ENCODE peak calls at places on chromosomes 2 and 18, in four cellular contexts. F is ureter; V is activated CD8-positive, alpha-beta memory T cell treated with anti-CD3 and anti-CD28 coated beads, Interleukin-2, amount 10 ng/mL, durations not matched to agents 7 days and 5 days; X is aorta. K is an unnamed sample.

GRCh38 chr18:55557211-55557610 is 30.8 kb downstream of the TCF4 start:
- DNase-seq in F (no peak), X (no peak), V (no peak), K (no peak)

GRCh38 chr2:143471550-143471949 is 342.3 kb downstream of the ARHGAP15 start:
- DNase-seq in X (no peak), V (no peak), F (no peak), K (no peak)

GRCh38 chr2:40101076-40101688 is 322.1 kb upstream of the THUMPD2 start:
- DNase-seq in X (no peak), V (no peak), F (no peak), K (no peak)

GRCh38 chr2:105254520-105255210 is 13.1 kb downstream of the GPR45 start:
- DNase-seq in F (no peak), X (no peak), V (no peak), K (no peak)

GRCh38 chr2:119469661-119470297 is 38.1 kb downstream of the TMEM37 start:
- DNase-seq in F (no peak), V (no peak), X (no peak), K (no peak)

GRCh38 chr2:191875859-191876258 is 29.0 kb upstream of the CAVIN2 start:
- DNase-seq in F (no peak), X (no peak), V (no peak), K (no peak)

GRCh38 chr18:65298422-65298821 is 452.4 kb upstream of the CDH7 start:
- DNase-seq in V (no peak), X (no peak), F (no peak), K (no peak)

GRCh38 chr18:77899972-77900754 is 650.5 kb downstream of the GALR1 start:
- DNase-seq in V (peak), F (no peak), X (no peak), K (peak)

GRCh38 chr2:240584486-240585031 is 2.0 kb upstream of the CAPN10 start:
- DNase-seq in X (peak), F (no peak), V (no peak), K (peak)

GRCh38 chr2:173101687-173102086 is 26.0 kb downstream of the MAP3K20 start:
- DNase-seq in X (no peak), V (no peak), F (no peak), K (no peak)

GRCh38 chr18:6859676-6860422 is 130.3 kb downstream of the ARHGAP28 start:
- DNase-seq in X (no peak), V (no peak), F (no peak), K (no peak)